ENCODE peak calls at places on chromosomes 11 and 22, in four cellular contexts. F is stomach, R is vagina, Y is thoracic aorta. W is an unnamed sample.
A peak's percentile ranks its signal among the peaks of the same experiment; 100 is the strongest.

GRCh38 chr11:73386568-73386967 is 10.4 kb downstream of the RELT start:
- DNase-seq in F (no peak), R (no peak), Y (no peak), W (no peak)

GRCh38 chr22:47198801-47199251 is 436.4 kb downstream of the TBC1D22A start:
- DNase-seq in F (peak; percentile 21), R (peak; percentile 52), Y (no peak), W (no peak)

GRCh38 chr11:68660066-68660810 is 24.1 kb upstream of the GAL start:
- DNase-seq in F (no peak), R (no peak), Y (no peak), W (no peak)

GRCh38 chr11:34300571-34301295 is 57.1 kb downstream of the ABTB2 start:
- DNase-seq in F (no peak), R (no peak), Y (no peak), W (no peak)

GRCh38 chr11:8110396-8110795 is 29.4 kb downstream of the TUB start:
- DNase-seq in F (no peak), R (no peak), Y (no peak), W (no peak)

GRCh38 chr22:25623310-25623734 is 58.8 kb downstream of the GRK3 start:
- DNase-seq in F (no peak), R (no peak), Y (no peak), W (no peak)

GRCh38 chr11:29645373-29645772 is 371.5 kb downstream of the KCNA4 start:
- DNase-seq in F (no peak), R (no peak), Y (no peak), W (no peak)

GRCh38 chr11:126403039-126403438 is 47.6 kb downstream of the ST3GAL4 start:
- DNase-seq in F (no peak), R (no peak), Y (no peak), W (no peak)

GRCh38 chr11:133904818-133905515 is 51.8 kb downstream of the IGSF9B start:
- DNase-seq in F (no peak), R (no peak), Y (no peak), W (no peak)

GRCh38 chr11:132405728-132406127 is 1035.3 kb downstream of the NTM start:
- DNase-seq in F (no peak), R (no peak), Y (no peak), W (no peak)

GRCh38 chr11:18203723-18204122 is 31.1 kb downstream of the MRGPRX4 start:
- DNase-seq in F (no peak), R (no peak), Y (no peak), W (peak; percentile 1)

GRCh38 chr22:20829735-20830134 is 28.9 kb downstream of the PI4KA start:
- DNase-seq in F (no peak), R (no peak), Y (no peak), W (no peak)

GRCh38 chr11:21888814-21889213 is 304.1 kb upstream of the ANO5 start:
- DNase-seq in F (no peak), R (no peak), Y (no peak), W (peak; percentile 13)

GRCh38 chr22:19419464-19420178 is 11.9 kb downstream of the HIRA start:
- DNase-seq in F (no peak), R (no peak), Y (no peak), W (no peak)

GRCh38 chr11:83681045-83681781 is 395.0 kb upstream of the CCDC90B start:
- DNase-seq in F (no peak), R (no peak), Y (no peak), W (no peak)

GRCh38 chr11:69144316-69144715 is 11.4 kb upstream of the SMIM38 start:
- DNase-seq in F (no peak), R (no peak), Y (no peak), W (no peak)

GRCh38 chr22:48894064-48894671 is 933.5 kb downstream of the BRD1 start:
- DNase-seq in F (peak; percentile 21), R (peak; percentile 65), Y (no peak), W (no peak)

GRCh38 chr22:30208631-30209603 is 37.6 kb downstream of the LIF start:
- DNase-seq in F (peak; percentile 75), R (peak; percentile 94), Y (peak; percentile 65), W (peak; percentile 83)

GRCh38 chr11:90219438-90219837 is 3.4 kb downstream of the CHORDC1 start:
- DNase-seq in F (no peak), R (no peak), Y (no peak), W (no peak)

GRCh38 chr11:43924112-43924855 is 18.2 kb upstream of the C11orf96 start:
- DNase-seq in F (no peak), R (no peak), Y (no peak), W (no peak)

GRCh38 chr22:22403306-22403705 is 105.2 kb downstream of the ZNF280B start:
- DNase-seq in F (no peak), R (peak; percentile 16), Y (no peak), W (no peak)

GRCh38 chr22:46064236-46064965 is 85.9 kb upstream of the PPARA start:
- DNase-seq in F (peak; percentile 33), R (no peak), Y (no peak), W (no peak)

GRCh38 chr11:2522636-2523255 is 77.9 kb downstream of the KCNQ1 start:
- DNase-seq in F (peak; percentile 20), R (no peak), Y (no peak), W (no peak)

GRCh38 chr11:74085542-74085892 is 76.6 kb upstream of the UCP3 start:
- DNase-seq in F (no peak), R (no peak), Y (no peak), W (no peak)

GRCh38 chr11:2360081-2360642 is 16.9 kb upstream of the CD81 start:
- DNase-seq in F (no peak), R (no peak), Y (no peak), W (no peak)

GRCh38 chr22:27719535-27720227 is 81.9 kb downstream of the MN1 start:
- DNase-seq in F (no peak), R (peak; percentile 92), Y (no peak), W (no peak)

GRCh38 chr11:134412508-134413333 is 679 bp upstream of the B3GAT1 start:
- DNase-seq in F (peak; percentile 64), R (no peak), Y (no peak), W (no peak)

GRCh38 chr22:41598891-41599635 is 9.4 kb upstream of the PMM1 start:
- DNase-seq in F (no peak), R (no peak), Y (no peak), W (no peak)

GRCh38 chr11:63609971-63610580 is 4.2 kb downstream of the PLAAT3 start:
- DNase-seq in F (peak; percentile 16), R (no peak), Y (no peak), W (peak; percentile 10)

GRCh38 chr11:130737866-130738431 is 178.3 kb downstream of the SNX19 start:
- DNase-seq in F (peak; percentile 43), R (no peak), Y (no peak), W (peak; percentile 77)
- H3K4me3 ChIP-seq in F (no peak overlapping the region), R (no peak overlapping the region), Y (no peak overlapping the region), W (no peak overlapping the region)

GRCh38 chr11:31871310-31872073 is 60.4 kb upstream of the PAX6 start:
- DNase-seq in F (no peak), R (peak; percentile 18), Y (no peak), W (no peak)
- TF ChIP-seq CTCF in F (no peak), R (no peak), Y (no peak), W (no peak)

GRCh38 chr11:128512478-128513127 is 74.8 kb downstream of the ETS1 start:
- DNase-seq in F (no peak), R (no peak), Y (no peak), W (no peak)
- H3K4me3 ChIP-seq in F (peak overlapping the region; percentile 7), R (no peak overlapping the region), Y (no peak overlapping the region), W (no peak overlapping the region)

GRCh38 chr11:45879803-45880685 is 5.4 kb upstream of the MAPK8IP1 start:
- DNase-seq in F (no peak), R (no peak), Y (no peak), W (no peak)

GRCh38 chr11:45884596-45885185 is 760 bp upstream of the MAPK8IP1 start:
- DNase-seq in F (no peak), R (no peak), Y (no peak), W (no peak)

GRCh38 chr11:45880772-45881570 is 4.5 kb upstream of the MAPK8IP1 start:
- DNase-seq in F (no peak), R (no peak), Y (no peak), W (peak; percentile 59)

GRCh38 chr11:45885274-45885920 is at the start of gene MAPK8IP1:
- DNase-seq in F (peak; percentile 62), R (no peak), Y (no peak), W (no peak)

DNA sequence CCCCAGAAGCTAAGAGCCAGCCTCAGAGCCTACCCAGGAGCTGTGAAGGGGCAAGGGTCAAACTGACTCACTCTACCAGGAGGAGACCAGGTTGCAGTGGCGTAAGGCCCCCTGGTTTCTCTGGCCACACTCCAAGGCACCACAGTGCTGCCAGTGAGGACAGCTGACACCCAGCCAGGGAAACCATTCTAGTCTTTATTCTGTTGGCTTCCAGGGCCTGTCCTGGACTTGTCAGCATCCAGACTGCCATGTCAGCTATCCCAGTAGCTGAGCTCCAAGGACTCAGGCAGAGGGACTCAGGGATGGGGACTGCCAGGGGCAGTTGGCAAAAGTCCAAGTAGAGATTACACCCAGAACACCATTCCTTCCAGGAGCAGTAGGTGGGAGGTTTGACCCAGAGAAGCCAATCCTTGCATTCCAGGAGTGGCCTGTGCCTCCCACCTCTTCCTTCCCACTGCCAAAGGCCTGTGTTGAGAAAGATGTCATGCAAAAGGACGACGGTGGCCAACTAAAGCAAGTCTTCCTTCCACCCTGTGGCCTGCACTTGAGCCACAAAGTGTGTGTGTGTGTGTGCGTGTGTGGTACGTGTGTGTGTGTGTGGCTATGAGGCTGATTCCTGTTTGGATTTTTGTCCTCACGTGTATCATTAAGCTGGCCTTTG is 3.6 kb upstream of the MAPK8IP1 start:
- DNase-seq in F (no peak), R (no peak), Y (no peak), W (no peak)
- TF ChIP-seq CTCF in F (no peak), R (no peak), Y (no peak), W (no peak)

W was measured in astrocyte of the spinal cord.